ENCODE peak calls at places on chromosomes 2 and 18, in five cellular contexts. T is fibroblast of lung, J is transverse colon, K is lower leg skin, Q is coronary artery. C is an unnamed sample.

GRCh38 chr2:11842324-11842723 is 95.9 kb downstream of the LPIN1 start:
- DNase-seq in T (no peak), J (no peak), K (no peak), Q (no peak), C (no peak)

GRCh38 chr2:221567231-221567760 is 4.8 kb downstream of the EPHA4 start:
- DNase-seq in T (no peak), J (no peak), K (no peak), Q (no peak), C (no peak)

GRCh38 chr2:17573085-17573805 is 32.7 kb downstream of the VSNL1 start:
- DNase-seq in T (peak), J (no peak), K (no peak), Q (no peak), C (no peak)

GRCh38 chr2:178413472-178414265 is 37.3 kb downstream of the PRKRA start:
- DNase-seq in T (peak), J (peak), K (peak), Q (peak), C (peak)

GRCh38 chr2:31535753-31536152 is 45.0 kb downstream of the SRD5A2 start:
- DNase-seq in T (no peak), J (no peak), K (no peak), Q (no peak), C (no peak)

GRCh38 chr2:127694986-127695385 is 6.3 kb upstream of the SFT2D3 start:
- DNase-seq in T (no peak), J (no peak), K (no peak), Q (no peak), C (no peak)

GRCh38 chr2:164430166-164430783 is 191.0 kb downstream of the GRB14 start:
- DNase-seq in T (peak), J (no peak), K (no peak), Q (no peak), C (peak)

GRCh38 chr2:19799881-19800780 is 101.7 kb downstream of the TTC32 start:
- DNase-seq in T (peak), J (no peak), K (no peak), Q (peak), C (no peak)

GRCh38 chr2:159774370-159774990 is 23.5 kb downstream of the CD302 start:
- DNase-seq in T (no peak), J (no peak), K (no peak), Q (no peak), C (peak)

GRCh38 chr2:163471947-163472346 is 263.9 kb downstream of the FIGN start:
- DNase-seq in T (peak), J (no peak), K (no peak), Q (no peak), C (no peak)

GRCh38 chr2:20419007-20419576 is 27.8 kb upstream of the RHOB start:
- DNase-seq in T (no peak), J (peak), K (no peak), Q (no peak), C (peak)

GRCh38 chr2:181104512-181105121 is 124.2 kb downstream of the UBE2E3 start:
- DNase-seq in T (peak), J (peak), K (no peak), Q (no peak), C (peak)

GRCh38 chr2:16100006-16100405 is 159.7 kb downstream of the MYCN start:
- DNase-seq in T (no peak), J (no peak), K (no peak), Q (no peak), C (no peak)

GRCh38 chr2:64442801-64443429 is 11.0 kb upstream of the LGALSL start:
- DNase-seq in T (no peak), J (no peak), K (no peak), Q (no peak), C (peak)

GRCh38 chr2:11753886-11754704 is 7.7 kb downstream of the LPIN1 start:
- DNase-seq in T (peak), J (peak), K (no peak), Q (no peak), C (no peak)

GRCh38 chr2:216560695-216561370 is 62.2 kb downstream of the RPL37A start:
- DNase-seq in T (peak), J (no peak), K (no peak), Q (no peak), C (no peak)

GRCh38 chr18:21481739-21482138 is 118.8 kb downstream of the ESCO1 start:
- DNase-seq in T (no peak), J (no peak), K (no peak), Q (no peak), C (no peak)

GRCh38 chr2:65277118-65277517 is 49.5 kb downstream of the ACTR2 start:
- DNase-seq in T (no peak), J (no peak), K (no peak), Q (no peak), C (no peak)

GRCh38 chr18:45806226-45806625 is 19.2 kb upstream of the SIGLEC15 start:
- DNase-seq in T (peak), J (no peak), K (no peak), Q (no peak), C (no peak)

GRCh38 chr2:126824663-126825062 is 74.0 kb upstream of the TEX51 start:
- DNase-seq in T (no peak), J (no peak), K (no peak), Q (no peak), C (no peak)

GRCh38 chr2:86785456-86785855 is 5.3 kb downstream of the CD8A start:
- DNase-seq in T (no peak), J (no peak), K (no peak), Q (no peak), C (no peak)

GRCh38 chr18:13338318-13338717 is 119.8 kb downstream of the LDLRAD4 start:
- DNase-seq in T (no peak), J (no peak), K (no peak), Q (no peak), C (no peak)

GRCh38 chr2:157236404-157236803 is 21.1 kb upstream of the GALNT5 start:
- DNase-seq in T (no peak), J (no peak), K (no peak), Q (no peak), C (no peak)

GRCh38 chr2:174985624-174986023 is 19.6 kb downstream of the CHN1 start:
- DNase-seq in T (peak), J (no peak), K (no peak), Q (no peak), C (no peak)

GRCh38 chr2:18402888-18403287 is 157.6 kb downstream of the RDH14 start:
- DNase-seq in T (no peak), J (no peak), K (no peak), Q (no peak), C (no peak)

GRCh38 chr2:64945973-64946736 is 43.0 kb upstream of the SLC1A4 start:
- DNase-seq in T (no peak), J (peak), K (peak), Q (no peak), C (no peak)

GRCh38 chr18:76721207-76721996 is 101.0 kb upstream of the ZNF236 start:
- DNase-seq in T (no peak), J (no peak), K (no peak), Q (peak), C (no peak)

DNA sequence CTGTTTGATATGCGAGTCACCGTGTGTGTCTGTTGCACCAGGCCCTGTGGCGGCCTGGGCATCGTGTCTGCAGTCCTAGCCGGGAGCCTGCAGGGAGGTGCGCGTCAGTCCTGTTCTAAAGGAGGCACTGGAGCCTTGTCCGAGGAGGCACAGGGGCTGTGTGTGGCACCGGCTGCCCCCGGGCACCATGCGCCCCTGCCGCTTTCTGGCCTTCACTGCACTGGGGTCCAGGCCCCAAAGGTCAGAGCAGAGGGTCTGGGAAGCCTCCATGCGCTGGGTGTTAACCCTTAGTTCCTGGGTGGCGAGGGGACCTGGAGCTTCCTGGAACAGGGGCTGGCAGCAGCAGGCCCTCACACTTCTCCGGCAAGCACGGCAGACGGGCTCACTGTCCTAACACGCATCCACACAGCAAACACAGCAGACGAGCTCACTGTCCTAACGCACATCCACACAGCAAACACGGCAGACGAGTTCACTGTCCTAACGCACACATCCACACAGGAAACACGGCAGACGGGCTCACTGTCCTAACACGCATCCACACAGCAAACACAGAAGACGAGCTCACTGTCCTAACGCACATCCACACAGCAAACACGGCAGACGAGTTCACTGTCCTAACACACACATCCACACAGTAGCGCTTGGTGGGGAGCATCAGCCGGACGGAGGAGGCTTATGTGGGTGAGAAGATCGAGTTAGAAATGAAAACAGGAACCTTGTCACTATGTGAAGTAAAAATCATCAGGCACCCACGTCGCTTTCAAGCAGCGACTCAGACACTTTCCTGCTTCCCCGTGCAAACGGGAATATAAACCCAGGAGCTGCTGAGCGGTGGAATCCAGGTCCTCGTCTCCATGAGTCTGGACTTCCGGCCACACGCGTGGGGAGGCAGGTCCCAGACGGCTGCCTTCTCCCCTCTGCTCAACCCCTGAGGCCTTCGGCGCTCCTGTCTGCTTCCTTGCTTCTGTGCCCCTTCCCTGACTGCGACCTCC is 65.3 kb downstream of the TPO start:
- DNase-seq in T (no peak), J (no peak), K (no peak), Q (peak), C (no peak)
- H3K4me3 ChIP-seq in T (no peak), J (no peak), K (no peak), Q (no peak), C (no peak)

GRCh38 chr2:24512836-24513235 is 21.8 kb downstream of the NCOA1 start:
- DNase-seq in T (peak), J (no peak), K (no peak), Q (no peak), C (no peak)
- H3K4me3 ChIP-seq in T (no peak), J (no peak), K (no peak), Q (no peak), C (no peak)

GRCh38 chr18:44786697-44787096 is 106.0 kb downstream of the SETBP1 start:
- DNase-seq in T (no peak), J (no peak), K (no peak), Q (no peak), C (no peak)
- H3K4me3 ChIP-seq in T (no peak), J (no peak), K (no peak), Q (peak), C (no peak)

GRCh38 chr18:55795101-55795669 is 207.2 kb upstream of the TCF4 start:
- DNase-seq in T (no peak), J (no peak), K (no peak), Q (no peak), C (no peak)
- H3K4me3 ChIP-seq in T (peak), J (no peak), K (no peak), Q (no peak), C (no peak)

DNA sequence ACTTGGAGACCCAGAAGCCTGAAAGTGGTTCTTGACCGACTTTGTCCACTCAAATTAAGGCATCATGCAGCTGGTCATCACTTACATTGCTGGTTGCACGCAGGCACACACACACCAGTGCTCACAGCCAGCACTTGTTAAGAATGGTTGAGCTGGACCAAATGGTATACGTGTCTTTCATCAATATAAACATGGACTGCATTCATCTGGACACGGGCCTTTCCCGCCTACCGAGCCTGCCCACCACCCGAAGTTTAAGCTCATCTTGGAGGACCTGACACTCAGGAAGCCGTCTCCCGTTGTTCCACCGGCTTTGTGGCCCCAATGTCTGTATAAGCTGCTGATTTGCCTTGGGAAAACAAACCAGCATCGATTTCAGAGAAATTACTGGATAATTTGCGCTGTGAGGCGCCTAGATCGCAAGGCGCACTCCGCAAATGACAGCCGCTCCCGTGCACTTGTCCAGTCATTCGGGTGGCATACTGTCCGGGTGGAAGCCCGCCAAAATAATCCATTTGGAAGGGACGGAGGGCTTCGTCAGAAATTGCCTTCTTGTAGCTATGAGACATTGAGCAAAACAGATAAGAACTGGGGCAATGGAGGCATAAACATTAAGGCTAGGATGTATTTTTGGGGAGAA is 40.1 kb upstream of the AKAIN1 start:
- DNase-seq in T (peak), J (no peak), K (no peak), Q (peak), C (peak)
- H3K4me3 ChIP-seq in T (peak), J (peak), K (peak), Q (peak), C (peak)

GRCh38 chr2:61670591-61671503 is 132.7 kb upstream of the XPO1 start:
- DNase-seq in T (peak), J (peak), K (peak), Q (no peak), C (no peak)
- H3K4me3 ChIP-seq in T (peak), J (peak), K (no peak), Q (peak), C (no peak)

GRCh38 chr2:96114546-96114902 is 1.8 kb downstream of the ADRA2B start:
- DNase-seq in T (no peak), J (no peak), K (no peak), Q (no peak), C (no peak)

GRCh38 chr2:96116424-96116878 is at the start of gene ADRA2B:
- DNase-seq in T (peak), J (peak), K (no peak), Q (no peak), C (peak)

GRCh38 chr2:96116879-96117533 is 635 bp upstream of the ADRA2B start:
- DNase-seq in T (no peak), J (peak), K (no peak), Q (no peak), C (peak)

GRCh38 chr2:96114903-96115581 is 1.3 kb downstream of the ADRA2B start:
- DNase-seq in T (no peak), J (no peak), K (no peak), Q (no peak), C (no peak)

GRCh38 chr2:96115631-96116423 is 544 bp downstream of the ADRA2B start:
- DNase-seq in T (no peak), J (no peak), K (no peak), Q (no peak), C (no peak)
- H3K4me3 ChIP-seq in T (no peak), J (peak), K (no peak), Q (peak), C (no peak)

GRCh38 chr2:209663666-209664065 is 108.0 kb upstream of the UNC80 start:
- DNase-seq in T (peak), J (no peak), K (no peak), Q (no peak), C (no peak)

GRCh38 chr2:209662091-209662490 is 109.5 kb upstream of the UNC80 start:
- DNase-seq in T (peak), J (no peak), K (no peak), Q (no peak), C (no peak)

GRCh38 chr2:209666296-209666695 is 105.3 kb upstream of the UNC80 start:
- DNase-seq in T (no peak), J (no peak), K (no peak), Q (no peak), C (no peak)

GRCh38 chr2:209663149-209663548 is 108.5 kb upstream of the UNC80 start:
- DNase-seq in T (peak), J (no peak), K (no peak), Q (no peak), C (no peak)

GRCh38 chr2:209661286-209661685 is 110.3 kb upstream of the UNC80 start:
- DNase-seq in T (peak), J (no peak), K (no peak), Q (no peak), C (no peak)
- H3K4me3 ChIP-seq in T (no peak), J (no peak), K (no peak), Q (no peak), C (no peak)

DNA sequence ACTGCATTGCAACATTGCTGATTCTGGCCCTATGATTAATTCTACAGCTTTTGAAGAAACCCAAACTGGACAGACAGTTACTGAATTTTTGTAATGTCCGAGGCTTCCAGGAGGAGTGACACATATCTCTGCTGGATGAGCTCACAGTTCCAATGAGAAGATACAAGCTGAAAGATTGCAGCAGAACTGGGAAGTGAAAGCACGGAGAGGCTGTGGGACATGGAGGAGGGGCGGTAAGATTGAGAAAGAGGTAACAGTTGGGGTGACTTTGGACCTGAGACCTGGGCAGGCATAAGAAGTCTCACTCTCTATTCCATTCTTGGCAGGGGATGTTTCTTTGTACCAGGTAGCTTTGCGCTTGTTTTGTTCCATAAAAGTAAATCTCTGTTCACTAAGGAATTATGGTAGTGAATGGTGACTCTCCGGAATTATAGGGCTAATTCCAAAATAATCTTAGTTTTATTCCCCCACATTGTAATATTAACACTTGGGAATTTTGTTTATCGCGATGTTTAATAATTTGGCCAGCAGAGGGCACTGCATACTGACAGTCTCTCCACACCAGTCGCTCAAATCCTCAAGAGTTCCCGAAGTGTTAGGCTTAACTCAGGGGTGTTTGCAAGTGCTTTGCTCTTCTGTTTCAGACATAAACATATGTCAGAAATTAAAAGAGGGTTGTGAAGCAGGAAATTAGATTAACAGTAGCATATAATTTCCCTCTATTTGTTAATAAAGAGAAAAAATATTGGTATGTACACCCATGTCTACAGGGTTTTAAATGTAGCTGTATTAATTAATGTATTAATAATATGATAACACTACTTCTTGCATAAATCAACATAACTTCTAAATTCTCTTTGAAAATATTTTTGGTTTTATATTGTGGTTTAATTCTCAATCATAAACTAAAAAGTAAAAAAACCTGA is 201.4 kb downstream of the SOCS6 start:
- DNase-seq in T (peak), J (peak), K (peak), Q (no peak), C (peak)
- H3K4me3 ChIP-seq in T (peak), J (no peak), K (no peak), Q (peak), C (no peak)

GRCh38 chr2:154700142-154700541 is 1.6 kb downstream of the KCNJ3 start:
- DNase-seq in T (no peak), J (no peak), K (no peak), Q (no peak), C (no peak)
- H3K4me3 ChIP-seq in T (no peak), J (no peak), K (no peak), Q (peak), C (no peak)